ENCODE peak calls at places on chromosomes 5 and 9, in six cellular contexts. C is NCI-H1092; Y is OCI-M1; K is stimulated activated CD8-positive, alpha-beta memory T cell treated with anti-CD3 and anti-CD28 coated beads, Interleukin-4, amount 100 ng/mL, for 24 hours; W is heart left ventricle; Q is 8988T. D is an unnamed sample.

GRCh38 chr5:140408750-140409241 is 7.2 kb downstream of the ANKHD1 start:
- DNase-seq in K (no peak), C (no peak), W (no peak), Y (no peak), Q (no peak), D (no peak)

GRCh38 chr9:114662081-114662989 is 4.7 kb upstream of the TEX53 start:
- DNase-seq in K (peak; percentile 41), W (peak; percentile 26), C (peak; percentile 36), Y (peak; percentile 65), Q (peak; percentile 66), D (no peak)

GRCh38 chr5:95042040-95042439 is 242.9 kb downstream of the MCTP1 start:
- DNase-seq in K (no peak), C (peak; percentile 38), W (no peak), Y (no peak), Q (no peak), D (no peak)

GRCh38 chr5:154674029-154674428 is 81.1 kb upstream of the LARP1 start:
- DNase-seq in Q (no peak), C (no peak), Y (no peak), K (no peak), W (no peak), D (no peak)

GRCh38 chr9:131361202-131361833 is 32.6 kb upstream of the PRRC2B start:
- DNase-seq in Q (no peak), C (no peak), K (peak; percentile 22), Y (peak; percentile 30), W (no peak), D (no peak)

GRCh38 chr9:135522931-135523330 is 1.7 kb downstream of the LCN1 start:
- DNase-seq in K (no peak), Q (no peak), W (no peak), Y (no peak), C (no peak), D (no peak)

GRCh38 chr9:16075695-16076094 is 522.9 kb downstream of the CCDC171 start:
- DNase-seq in Y (no peak), Q (no peak), K (no peak), C (no peak), W (no peak), D (no peak)

GRCh38 chr5:96936431-96937221 is 746 bp downstream of the LNPEP start:
- DNase-seq in W (peak; percentile 33), Y (peak; percentile 68), C (no peak), Q (no peak), K (peak; percentile 22), D (peak; percentile 69)

D was measured in tibial artery.